ENCODE peak calls at places on chromosomes 3 and 15, in six cellular contexts. Y is cardiac fibroblast, J is foreskin fibroblast, B is uterus, M is tibial artery, K is A549. F is an unnamed sample.

GRCh38 chr15:86591158-86591557 is 511.5 kb downstream of the AGBL1 start:
- DNase-seq in Y (no peak), J (no peak), B (no peak), M (no peak), K (no peak), F (no peak)

GRCh38 chr15:71291247-71291646 is 176.0 kb downstream of the THSD4 start:
- DNase-seq in Y (peak; percentile 41), J (no peak), B (no peak), M (no peak), K (no peak), F (no peak)

GRCh38 chr3:134457331-134458125 is 28.3 kb downstream of the ANAPC13 start:
- DNase-seq in Y (no peak), J (no peak), B (no peak), M (no peak), K (no peak), F (peak; percentile 36)

GRCh38 chr15:28943611-28944230 is 57.9 kb downstream of the APBA2 start:
- DNase-seq in Y (no peak), J (no peak), B (no peak), M (peak; percentile 34), K (no peak), F (peak; percentile 34)

GRCh38 chr3:123104550-123104949 is 37.7 kb downstream of the PDIA5 start:
- DNase-seq in Y (peak; percentile 62), J (peak; percentile 93), B (no peak), M (no peak), K (peak; percentile 36), F (no peak)

GRCh38 chr15:65660927-65661326 is 39.2 kb downstream of the SLC24A1 start:
- DNase-seq in Y (no peak), J (peak; percentile 84), B (no peak), M (no peak), K (no peak), F (no peak)

GRCh38 chr3:42653560-42654330 is at the start of gene ZBTB47:
- DNase-seq in Y (peak; percentile 60), J (peak; percentile 74), B (no peak), M (peak; percentile 87), K (no peak), F (peak; percentile 75)

GRCh38 chr3:15272431-15273196 is 59.8 kb downstream of the SH3BP5 start:
- DNase-seq in Y (peak; percentile 76), J (no peak), B (peak; percentile 14), M (no peak), K (no peak), F (peak; percentile 78)

GRCh38 chr15:76501726-76502125 is 165.2 kb downstream of the ISL2 start:
- DNase-seq in Y (no peak), J (peak; percentile 9), B (no peak), M (no peak), K (no peak), F (no peak)

GRCh38 chr3:191378142-191378541 is 47.8 kb upstream of the UTS2B start:
- DNase-seq in Y (no peak), J (no peak), B (no peak), M (no peak), K (no peak), F (no peak)

GRCh38 chr3:161150001-161150525 is 44.9 kb upstream of the B3GALNT1 start:
- DNase-seq in Y (no peak), J (peak; percentile 18), B (no peak), M (no peak), K (no peak), F (no peak)

GRCh38 chr3:58161435-58162398 is 49.1 kb downstream of the DNASE1L3 start:
- DNase-seq in Y (peak; percentile 93), J (peak; percentile 88), B (peak; percentile 86), M (peak; percentile 90), K (peak; percentile 75), F (no peak)

GRCh38 chr3:23650371-23651140 is 155.2 kb upstream of the UBE2E1 start:
- DNase-seq in Y (peak; percentile 62), J (peak; percentile 93), B (no peak), M (no peak), K (peak; percentile 49), F (no peak)

DNA sequence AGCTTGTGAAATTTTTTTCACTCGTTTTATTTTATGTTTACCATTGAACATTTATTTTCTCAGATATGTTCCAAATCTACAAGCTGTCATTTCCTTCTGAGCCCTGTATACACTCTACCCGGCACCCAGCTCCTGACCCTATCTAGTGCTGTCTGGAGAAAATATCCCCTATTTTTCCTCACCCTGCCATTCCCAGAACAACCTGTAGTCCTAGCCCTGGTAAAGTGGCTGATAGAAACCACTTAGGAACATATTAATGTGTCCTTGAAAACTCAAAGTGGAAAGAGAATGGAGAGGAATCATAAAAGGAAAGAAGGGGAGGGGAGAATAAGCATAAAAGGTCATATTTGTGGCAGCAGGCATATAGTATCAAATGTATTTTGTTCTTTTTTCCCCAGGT is 8.2 kb upstream of the TIMMDC1 start:
- DNase-seq in Y (no peak), J (no peak), B (no peak), M (no peak), K (no peak), F (no peak)
- TF ChIP-seq CTCF in Y (no peak), J (no peak), B (no peak), M (no peak), K (no peak), F (peak; percentile 61)

DNA sequence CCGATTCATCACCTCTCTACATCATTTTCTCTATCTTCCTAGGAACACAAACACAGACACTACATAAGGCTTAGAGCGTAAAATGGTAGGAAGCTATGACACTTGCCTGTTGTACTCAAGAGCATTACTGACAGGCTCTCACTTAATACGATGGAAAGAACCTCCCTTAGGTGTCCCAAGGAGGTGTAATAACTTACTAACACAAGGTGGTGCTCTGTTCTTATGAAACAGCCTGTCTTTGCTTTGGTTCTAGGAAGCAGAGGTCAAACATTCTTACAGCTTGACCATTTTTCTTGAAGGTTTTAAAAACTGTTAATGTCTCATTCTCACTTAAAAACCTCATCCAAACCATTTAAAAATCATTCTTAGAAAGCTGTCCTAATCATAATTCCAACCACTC is 317.9 kb upstream of the AGTR1 start:
- DNase-seq in Y (peak; percentile 68), J (peak; percentile 61), B (no peak), M (no peak), K (peak; percentile 19), F (no peak)
- H3K4me3 ChIP-seq in Y (no peak overlapping the region), J (no peak overlapping the region), B (no peak overlapping the region), M (no peak overlapping the region), K (no peak overlapping the region), F (no peak overlapping the region)

GRCh38 chr3:39124876-39125836 is 17.7 kb downstream of the TTC21A start:
- DNase-seq in Y (peak; percentile 71), J (peak; percentile 53), B (no peak), M (peak; percentile 66), K (no peak), F (peak; percentile 77)

GRCh38 chr3:39125837-39126500 is 18.5 kb downstream of the TTC21A start:
- DNase-seq in Y (peak; percentile 37), J (peak; percentile 58), B (no peak), M (no peak), K (no peak), F (no peak)

GRCh38 chr3:39127907-39128303 is 20.4 kb downstream of the TTC21A start:
- DNase-seq in Y (no peak), J (no peak), B (no peak), M (no peak), K (no peak), F (no peak)

GRCh38 chr3:39127296-39127906 is 19.9 kb downstream of the TTC21A start:
- DNase-seq in Y (no peak), J (no peak), B (no peak), M (no peak), K (no peak), F (no peak)

GRCh38 chr3:39126532-39127071 is 19.1 kb downstream of the TTC21A start:
- DNase-seq in Y (peak; percentile 81), J (peak; percentile 70), B (peak; percentile 61), M (no peak), K (no peak), F (peak; percentile 89)
- TF ChIP-seq CTCF in Y (peak; percentile 67), J (peak; percentile 64), B (peak; percentile 56), M (peak; percentile 72), K (peak; percentile 64), F (peak; percentile 77)

GRCh38 chr3:36903119-36903882 is 41.6 kb downstream of the TRANK1 start:
- DNase-seq in Y (peak; percentile 6), J (no peak), B (no peak), M (no peak), K (no peak), F (no peak)

GRCh38 chr3:36907911-36908646 is 36.8 kb downstream of the TRANK1 start:
- DNase-seq in Y (peak; percentile 73), J (peak; percentile 79), B (peak; percentile 40), M (peak; percentile 70), K (peak; percentile 79), F (peak; percentile 43)

GRCh38 chr3:36906504-36907149 is 38.2 kb downstream of the TRANK1 start:
- DNase-seq in Y (peak; percentile 73), J (peak; percentile 74), B (no peak), M (no peak), K (no peak), F (peak; percentile 41)

GRCh38 chr3:36904641-36905040 is 40.2 kb downstream of the TRANK1 start:
- DNase-seq in Y (peak; percentile 49), J (peak; percentile 48), B (no peak), M (no peak), K (no peak), F (peak; percentile 64)

GRCh38 chr3:36905545-36905944 is 39.3 kb downstream of the TRANK1 start:
- DNase-seq in Y (no peak), J (no peak), B (no peak), M (no peak), K (no peak), F (peak; percentile 27)
- H3K4me3 ChIP-seq in Y (no peak overlapping the region), J (no peak overlapping the region), B (no peak overlapping the region), M (no peak overlapping the region), K (no peak overlapping the region), F (no peak overlapping the region)

DNA sequence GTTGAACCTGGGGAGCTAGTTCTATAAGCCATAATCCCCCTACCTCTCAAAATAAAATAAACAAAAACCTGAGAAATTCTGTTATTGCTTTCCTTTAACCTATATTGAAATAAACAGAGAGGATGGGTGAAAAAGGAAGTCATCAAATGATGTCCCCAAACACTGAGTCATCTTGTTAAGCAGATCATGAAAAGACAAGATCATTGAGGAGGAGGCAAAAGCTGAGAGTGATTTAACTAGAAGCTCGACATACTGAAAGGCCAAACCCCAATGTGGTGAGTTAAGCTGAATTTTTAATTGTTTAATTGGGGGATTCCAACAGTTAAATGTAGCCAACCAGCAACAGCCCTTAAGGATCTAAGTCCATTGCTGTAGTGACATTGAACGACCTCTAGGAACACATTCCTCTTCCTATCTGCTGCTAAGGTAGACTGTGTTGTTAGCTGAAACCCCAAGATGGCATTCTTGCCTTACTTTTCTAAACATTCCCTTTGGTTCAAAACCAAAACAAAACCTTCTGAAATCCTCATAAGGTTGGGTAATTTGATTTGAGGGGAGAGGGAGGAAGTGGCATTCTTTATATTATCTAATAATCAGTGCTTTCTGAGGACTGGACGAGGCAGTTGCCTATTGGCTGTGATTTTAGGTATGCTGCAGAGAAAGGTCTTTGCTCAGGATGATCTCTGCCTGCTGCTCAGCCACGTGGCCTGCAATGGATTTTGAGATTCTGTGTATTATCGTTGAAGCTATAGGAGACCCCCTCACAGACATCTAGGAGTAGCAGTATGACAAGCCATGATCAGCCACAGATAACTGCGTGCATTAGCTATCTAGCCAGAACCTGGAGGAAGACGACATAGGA is 62.7 kb upstream of the BNIP2 start:
- DNase-seq in Y (peak; percentile 3), J (no peak), B (no peak), M (no peak), K (peak; percentile 33), F (no peak)
- TF ChIP-seq CTCF in Y (peak; percentile 27), J (no peak), B (no peak), M (no peak), K (peak; percentile 34), F (peak; percentile 90)